ENCODE peak calls at places on chromosomes 7 and 10, in five cellular contexts. Y is activated CD4-positive, alpha-beta T cell treated with anti-CD3 and anti-CD28 coated beads for 1 hour; B is choroid plexus epithelial cell; J is stomach; L is T-helper 22 cell. Z is an unnamed sample.

GRCh38 chr10:99872367-99873162 is 90.1 kb downstream of the ABCC2 start:
- DNase-seq in B (peak), J (no peak), L (no peak), Y (no peak), Z (peak)

GRCh38 chr10:31836569-31837406 is 91.8 kb downstream of the ARHGAP12 start:
- DNase-seq in J (no peak), Y (no peak), L (no peak), B (peak), Z (peak)

GRCh38 chr7:1965579-1966294 is 267.0 kb downstream of the MAD1L1 start:
- DNase-seq in Y (no peak), J (no peak), L (no peak), B (no peak), Z (no peak)

GRCh38 chr7:134885967-134886352 is 100.3 kb upstream of the AGBL3 start:
- DNase-seq in J (no peak), B (peak), Y (no peak), L (no peak), Z (peak)

GRCh38 chr7:80942261-80943041 is 23.6 kb upstream of the SEMA3C start:
- DNase-seq in B (peak), L (no peak), Y (no peak), J (peak), Z (peak)

GRCh38 chr7:11623093-11623678 is 208.8 kb downstream of the THSD7A start:
- DNase-seq in J (no peak), B (peak), L (no peak), Y (no peak), Z (peak)

GRCh38 chr10:119025336-119025735 is 4.2 kb upstream of the NANOS1 start:
- DNase-seq in Y (no peak), J (peak), L (no peak), B (peak), Z (peak)

GRCh38 chr7:132575336-132575986 is 809 bp downstream of the PLXNA4 start:
- DNase-seq in L (no peak), B (peak), J (no peak), Y (no peak), Z (peak)

GRCh38 chr10:61898435-61898778 is 3.1 kb upstream of the ARID5B start:
- DNase-seq in J (no peak), B (no peak), L (no peak), Y (no peak), Z (no peak)

GRCh38 chr10:21754410-21755011 is 220.5 kb downstream of the MLLT10 start:
- DNase-seq in J (no peak), L (no peak), B (peak), Y (no peak), Z (no peak)

GRCh38 chr10:1417574-1417973 is 319.8 kb downstream of the ADARB2 start:
- DNase-seq in J (peak), Y (no peak), L (no peak), B (no peak), Z (no peak)

GRCh38 chr10:4984971-4985594 is 18.6 kb downstream of the AKR1C2 start:
- DNase-seq in L (no peak), J (no peak), Y (no peak), B (peak), Z (no peak)

GRCh38 chr10:78919111-78919966 is 149.4 kb upstream of the ZMIZ1 start:
- DNase-seq in L (no peak), J (no peak), Y (no peak), B (peak), Z (no peak)

GRCh38 chr10:60604356-60604755 is 173.9 kb upstream of the CDK1 start:
- DNase-seq in Y (no peak), B (peak), J (no peak), L (no peak), Z (no peak)

GRCh38 chr7:151851160-151851751 is 25.7 kb downstream of the PRKAG2 start:
- DNase-seq in Y (no peak), J (peak), B (peak), L (no peak), Z (no peak)

GRCh38 chr10:123559066-123559822 is 106.9 kb upstream of the GPR26 start:
- DNase-seq in J (peak), B (peak), L (peak), Y (peak), Z (peak)

GRCh38 chr7:27961255-27961654 is 219.3 kb downstream of the JAZF1 start:
- DNase-seq in B (no peak), J (no peak), L (no peak), Y (no peak), Z (peak)

GRCh38 chr7:4607321-4607729 is 74.8 kb upstream of the FOXK1 start:
- DNase-seq in L (no peak), Y (no peak), J (no peak), B (no peak), Z (no peak)

GRCh38 chr10:12834116-12834515 is 167.4 kb downstream of the CCDC3 start:
- DNase-seq in Y (no peak), L (no peak), J (no peak), B (no peak), Z (no peak)

GRCh38 chr10:1348773-1349050 is 292.5 kb downstream of the WDR37 start:
- DNase-seq in J (no peak), B (no peak), L (no peak), Y (no peak), Z (no peak)

GRCh38 chr10:103622935-103623574 is 129.6 kb downstream of the NEURL1 start:
- DNase-seq in L (no peak), J (no peak), B (no peak), Y (no peak), Z (no peak)

GRCh38 chr10:115937756-115938032 is 335.3 kb downstream of the GFRA1 start:
- DNase-seq in L (no peak), B (no peak), Y (no peak), J (no peak), Z (peak)

GRCh38 chr10:71835671-71836593 is 15.1 kb downstream of the PSAP start:
- DNase-seq in L (no peak), B (peak), Y (no peak), J (peak), Z (peak)

GRCh38 chr10:12729885-12730284 is 271.6 kb downstream of the CCDC3 start:
- DNase-seq in J (no peak), B (no peak), L (no peak), Y (no peak), Z (peak)

GRCh38 chr7:158165711-158166110 is 421.9 kb downstream of the PTPRN2 start:
- DNase-seq in J (no peak), Y (no peak), B (no peak), L (no peak), Z (no peak)

GRCh38 chr7:30459591-30460245 is 18.9 kb downstream of the NOD1 start:
- DNase-seq in J (no peak), L (no peak), Y (no peak), B (peak), Z (peak)

GRCh38 chr10:121566755-121567154 is 31.5 kb downstream of the FGFR2 start:
- DNase-seq in B (no peak), Y (no peak), L (no peak), J (no peak), Z (no peak)

GRCh38 chr7:116576350-116577319 is 51.8 kb downstream of the CAV1 start:
- DNase-seq in Y (no peak), L (no peak), J (no peak), B (peak), Z (peak)

GRCh38 chr7:38607466-38607865 is 23.7 kb downstream of the AMPH start:
- DNase-seq in Y (no peak), B (no peak), L (no peak), J (no peak), Z (no peak)

GRCh38 chr7:108026647-108027046 is 23.7 kb upstream of the LAMB1 start:
- DNase-seq in J (no peak), B (peak), Y (no peak), L (no peak), Z (no peak)

GRCh38 chr7:37986780-37987380 is 66.4 kb downstream of the EPDR1 start:
- DNase-seq in J (no peak), B (peak), L (no peak), Y (no peak), Z (no peak)

GRCh38 chr7:155962191-155962967 is 150.1 kb upstream of the SHH start:
- DNase-seq in Y (no peak), J (peak), B (peak), L (no peak), Z (peak)

GRCh38 chr7:11779864-11780263 is 52.1 kb downstream of the THSD7A start:
- DNase-seq in J (no peak), Y (no peak), L (no peak), B (no peak), Z (no peak)

GRCh38 chr7:46658281-46658680 is 737.2 kb upstream of the IGFBP3 start:
- DNase-seq in B (peak), Y (no peak), L (no peak), J (no peak), Z (no peak)

GRCh38 chr7:94449151-94449725 is 54.5 kb downstream of the COL1A2 start:
- DNase-seq in Y (no peak), B (peak), L (no peak), J (no peak), Z (peak)